ENCODE peak calls at places on chromosomes 12 and 14, in eight cellular contexts. O is mammary epithelial cell; X is naive thymus-derived CD8-positive, alpha-beta T cell; Z is GOT3; P is NCI-H446 treated with DMSO at 0.1 percent for 48 hours; G is NCI-H1105 treated with DMSO at 0.1 percent for 48 hours; T is GM04504; A is activated CD4-positive, alpha-beta T cell treated with anti-CD3 and anti-CD28 coated beads, Interleukin-2, amount 10 ng/mL, durations not matched to agents 7 days and 5 days. Y is an unnamed sample.

GRCh38 chr12:111590552-111590951 is 8.6 kb downstream of the ATXN2 start:
- DNase-seq in O (no peak), X (no peak), Z (no peak), P (no peak), G (no peak), T (no peak), A (no peak), Y (no peak)

GRCh38 chr14:97185186-97185585 is 388.0 kb downstream of the VRK1 start:
- DNase-seq in O (no peak), X (no peak), Z (no peak), P (no peak), G (peak; percentile 22), T (no peak), A (peak; percentile 22), Y (no peak)

GRCh38 chr14:80787876-80788275 is 153.7 kb downstream of the CEP128 start:
- DNase-seq in O (peak; percentile 37), X (no peak), Z (no peak), P (no peak), G (no peak), T (peak; percentile 23), A (no peak), Y (no peak)

GRCh38 chr14:103073367-103073875 is 10.6 kb upstream of the LBHD2 start:
- DNase-seq in O (no peak), X (no peak), Z (no peak), P (no peak), G (no peak), T (no peak), A (no peak), Y (no peak)

GRCh38 chr12:31574803-31575573 is 15.9 kb downstream of the DENND5B start:
- DNase-seq in O (no peak), X (no peak), Z (no peak), P (no peak), G (no peak), T (no peak), A (no peak), Y (no peak)

GRCh38 chr12:27331299-27331926 is 1.2 kb upstream of the BMAL2 start:
- DNase-seq in O (peak; percentile 99), X (no peak), Z (no peak), P (no peak), G (no peak), T (peak; percentile 73), A (peak; percentile 23), Y (no peak)

GRCh38 chr14:102279688-102280348 is 25.1 kb downstream of the MOK start:
- DNase-seq in O (peak; percentile 98), X (no peak), Z (peak; percentile 8), P (no peak), G (no peak), T (peak; percentile 73), A (no peak), Y (no peak)

GRCh38 chr12:578743-579449 is 84.3 kb downstream of the NINJ2 start:
- DNase-seq in O (no peak), X (no peak), Z (no peak), P (no peak), G (peak; percentile 62), T (no peak), A (no peak), Y (no peak)

GRCh38 chr14:36582011-36582873 is at the start of gene NKX2-8:
- DNase-seq in O (peak; percentile 19), X (no peak), Z (no peak), P (no peak), G (peak; percentile 60), T (no peak), A (no peak), Y (no peak)

GRCh38 chr12:120722784-120723183 is 2.8 kb upstream of the ACADS start:
- DNase-seq in O (no peak), X (no peak), Z (no peak), P (no peak), G (no peak), T (no peak), A (no peak), Y (no peak)

GRCh38 chr14:101478796-101479410 is 82.4 kb upstream of the DIO3 start:
- DNase-seq in O (no peak), X (no peak), Z (no peak), P (no peak), G (no peak), T (no peak), A (no peak), Y (no peak)

Y was measured in heart left ventricle.